ENCODE peak calls at places on chromosome 16, in seven cellular contexts. A is prostate gland, H is stomach, Y is A549, N is K562, P is uterus, W is adrenal gland. U is an unnamed sample.

GRCh38 chr16:80015566-80015965 is 415.0 kb upstream of the MAF start:
- DNase-seq in N (no peak), P (no peak), A (no peak), Y (no peak), W (no peak), H (no peak), U (no peak)

GRCh38 chr16:53435066-53435688 is 906 bp downstream of the RBL2 start:
- DNase-seq in N (peak), P (peak), H (peak), Y (peak), W (peak), A (peak), U (peak)

GRCh38 chr16:80265624-80266306 is 275.0 kb upstream of the DYNLRB2 start:
- DNase-seq in N (no peak), Y (no peak), H (no peak), W (no peak), A (no peak), P (no peak), U (no peak)

GRCh38 chr16:11177578-11178130 is 78.3 kb downstream of the SOCS1 start:
- DNase-seq in W (no peak), P (no peak), Y (no peak), H (no peak), N (no peak), A (no peak), U (no peak)

GRCh38 chr16:84505249-84506156 is 1.0 kb upstream of the MEAK7 start:
- DNase-seq in W (no peak), P (no peak), N (no peak), Y (no peak), A (no peak), H (no peak), U (no peak)

GRCh38 chr16:23504453-23505179 is 5.7 kb downstream of the GGA2 start:
- DNase-seq in H (peak), Y (peak), W (no peak), A (no peak), N (peak), P (peak), U (peak)

GRCh38 chr16:84357191-84357651 is 11.1 kb upstream of the ATP2C2 start:
- DNase-seq in P (no peak), Y (no peak), N (no peak), A (peak), W (no peak), H (no peak), U (peak)

GRCh38 chr16:9138021-9138680 is 46.7 kb downstream of the HAPSTR1 start:
- DNase-seq in P (no peak), A (no peak), Y (no peak), W (no peak), H (no peak), N (no peak), U (no peak)

GRCh38 chr16:72639494-72639893 is 408.4 kb downstream of the ZFHX3 start:
- DNase-seq in A (no peak), W (no peak), P (no peak), Y (no peak), N (no peak), H (no peak), U (no peak)

GRCh38 chr16:85202631-85203461 is 90.6 kb upstream of the CIBAR2 start:
- DNase-seq in A (no peak), W (peak), Y (no peak), P (peak), N (no peak), H (peak), U (no peak)

DNA sequence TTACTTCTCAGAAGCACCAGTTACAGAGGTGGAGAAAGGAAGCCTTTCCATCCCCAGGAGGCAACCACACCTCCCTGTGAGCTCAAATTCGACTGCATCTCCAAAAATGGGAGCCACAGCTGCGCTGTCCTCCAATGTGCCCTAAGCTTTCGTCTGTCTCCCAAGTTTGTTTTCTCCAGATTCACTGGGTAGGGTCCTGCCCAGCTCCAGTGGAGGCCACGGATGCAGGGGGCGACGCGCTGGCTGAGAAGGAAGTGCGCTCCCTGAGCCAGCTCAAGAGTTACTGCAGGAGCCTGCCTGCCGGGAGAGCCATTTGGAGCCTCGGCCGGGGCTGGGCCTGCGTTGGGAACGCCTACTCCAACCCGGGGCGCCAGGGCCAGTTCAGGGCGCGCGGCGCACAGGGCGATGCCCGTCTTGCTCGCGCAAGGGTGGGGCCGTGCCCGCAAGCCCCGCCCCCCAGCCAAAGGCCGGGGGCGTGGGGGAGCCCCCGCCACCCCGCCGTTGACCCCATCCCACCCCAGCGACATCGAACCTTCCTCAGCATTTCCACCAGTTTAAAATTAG is 19.5 kb downstream of the SIAH1 start:
- DNase-seq in H (peak), A (peak), N (peak), Y (peak), W (peak), P (peak), U (peak)
- TF ChIP-seq POLR2A in H (no peak), A (peak), N (peak), Y (peak), W (peak), P (peak), U (peak)

GRCh38 chr16:76535-77272 is 1.3 kb upstream of the MPG start:
- DNase-seq in W (no peak), N (peak), P (peak), Y (peak), H (peak), A (no peak), U (peak)

GRCh38 chr16:77273-77806 is 685 bp upstream of the MPG start:
- DNase-seq in Y (peak), N (peak), W (no peak), A (no peak), H (peak), P (peak), U (no peak)

GRCh38 chr16:77807-78443 is at the start of gene MPG:
- DNase-seq in Y (peak), N (peak), A (peak), W (peak), H (peak), P (peak), U (peak)

GRCh38 chr16:78444-79145 is 570 bp downstream of the MPG start:
- DNase-seq in N (no peak), H (no peak), W (no peak), Y (peak), A (no peak), P (peak), U (peak)

DNA sequence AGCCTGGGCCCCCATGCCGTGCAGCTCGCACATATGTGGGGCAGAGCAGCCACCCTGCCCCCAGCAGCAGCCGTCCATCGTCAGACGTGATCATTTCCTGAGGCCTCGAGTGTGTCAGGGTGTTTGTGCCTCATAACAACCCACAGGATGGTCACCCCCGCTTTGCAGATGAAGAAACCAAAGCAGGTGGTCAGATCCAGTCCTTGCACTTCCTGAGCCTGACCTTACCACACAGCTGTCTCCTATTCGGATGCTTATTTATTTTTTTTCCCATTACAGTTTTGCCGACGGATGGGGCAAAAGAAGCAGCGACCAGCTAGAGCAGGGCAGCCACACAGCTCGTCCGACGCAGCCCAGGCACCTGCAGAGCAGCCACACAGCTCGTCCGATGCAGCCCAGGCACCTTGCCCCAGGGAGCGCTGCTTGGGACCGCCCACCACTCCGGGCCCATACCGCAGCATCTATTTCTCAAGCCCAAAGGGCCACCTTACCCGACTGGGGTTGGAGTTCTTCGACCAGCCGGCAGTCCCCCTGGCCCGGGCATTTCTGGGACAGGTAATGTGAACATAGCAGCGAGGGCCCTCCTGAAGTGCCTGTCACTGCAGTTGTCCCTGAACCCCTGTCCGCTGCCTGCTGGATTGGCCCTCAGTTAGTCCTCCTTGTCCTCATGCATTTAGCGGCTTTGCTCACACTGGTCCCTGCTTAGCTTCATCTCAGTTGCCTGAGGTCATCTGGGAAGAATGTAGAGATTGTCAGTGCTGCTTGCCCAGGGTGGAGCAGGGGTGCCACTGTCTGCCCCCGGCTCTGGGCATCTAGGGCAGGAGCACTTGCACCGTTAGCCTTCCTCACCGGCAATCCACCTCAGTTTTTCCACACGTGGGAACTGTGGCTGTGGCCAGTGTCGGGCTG is 1.4 kb downstream of the MPG start:
- DNase-seq in H (no peak), N (no peak), Y (no peak), P (no peak), W (no peak), A (no peak), U (no peak)
- TF ChIP-seq POLR2A in H (no peak), N (no peak), Y (no peak), P (no peak), W (no peak), A (no peak), U (peak)

GRCh38 chr16:29674188-29674587 is 4.8 kb upstream of the QPRT start:
- DNase-seq in Y (no peak), W (peak), H (no peak), P (peak), N (peak), A (peak), U (no peak)

GRCh38 chr16:29676989-29677388 is 2.0 kb upstream of the QPRT start:
- DNase-seq in Y (no peak), P (no peak), A (no peak), N (no peak), W (no peak), H (no peak), U (no peak)

GRCh38 chr16:29675811-29676643 is 3.0 kb upstream of the QPRT start:
- DNase-seq in H (no peak), W (no peak), P (no peak), Y (peak), A (no peak), N (peak), U (peak)

GRCh38 chr16:29680180-29680598 is 1.2 kb downstream of the QPRT start:
- DNase-seq in W (no peak), Y (no peak), H (no peak), N (no peak), P (no peak), A (no peak), U (no peak)

DNA sequence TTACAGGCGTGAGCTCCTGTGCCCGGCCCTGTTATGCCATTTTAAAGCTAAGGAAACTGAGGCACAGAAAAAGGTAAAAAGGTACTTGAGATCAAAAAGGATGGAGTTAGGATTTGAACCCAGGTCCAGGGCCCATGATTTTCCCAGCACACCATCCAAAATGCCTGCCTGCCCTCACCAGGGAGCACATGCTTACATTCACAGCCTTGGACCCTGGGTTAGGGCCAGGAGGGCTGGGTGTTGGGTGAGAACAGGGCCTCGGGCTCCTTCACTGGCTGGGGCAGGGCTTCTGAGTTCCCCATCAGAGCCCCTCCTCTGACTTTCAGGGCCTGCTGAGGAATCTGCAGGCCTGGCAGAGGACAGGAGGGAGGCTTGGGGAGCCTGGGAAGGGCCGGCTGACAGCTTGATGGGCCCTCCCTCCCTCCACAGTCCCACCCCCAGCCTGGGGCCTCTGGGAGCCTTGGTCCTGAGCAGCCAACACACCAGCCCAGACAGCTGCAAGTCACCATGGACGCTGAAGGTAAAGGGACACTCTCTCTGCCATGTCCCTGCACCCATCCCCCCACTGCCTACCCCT is at the start of gene QPRT:
- DNase-seq in A (no peak), H (no peak), W (peak), Y (no peak), P (peak), N (peak), U (peak)
- TF ChIP-seq POLR2A in A (no peak), H (no peak), W (no peak), Y (no peak), P (no peak), N (peak), U (peak)

DNA sequence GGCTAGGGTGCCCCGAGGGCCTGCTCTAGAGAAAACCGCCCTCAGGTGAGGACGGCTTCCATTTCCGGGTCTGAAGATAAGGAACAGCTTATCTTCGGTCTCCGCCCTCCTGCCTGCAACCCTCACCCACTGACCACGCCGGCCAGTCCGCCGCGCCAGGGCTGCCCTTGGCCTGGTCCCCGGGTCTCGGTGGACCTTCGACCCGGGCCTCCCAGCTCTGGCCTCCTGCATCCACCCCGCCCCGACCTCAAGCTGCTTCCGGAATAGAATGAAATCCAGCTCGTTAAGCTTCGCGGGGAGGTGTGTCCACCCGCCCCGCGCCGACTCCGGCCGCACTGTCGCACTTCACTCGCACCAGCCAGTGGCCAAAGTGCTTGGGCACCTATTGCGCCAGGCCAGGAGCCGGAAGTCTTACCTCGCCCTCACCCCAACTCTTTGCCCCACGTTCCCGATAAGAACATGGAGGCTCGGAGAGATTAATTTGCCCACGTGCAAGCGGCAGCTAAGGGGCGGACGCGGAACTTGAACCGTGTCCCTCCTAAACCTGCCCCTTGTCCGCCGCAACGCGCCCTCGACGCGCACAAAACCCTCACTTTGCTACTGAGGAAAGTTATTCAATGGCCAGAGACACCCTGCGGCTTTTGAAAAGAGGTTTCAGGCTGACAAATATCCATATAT is 742 bp upstream of the MMP15 start:
- DNase-seq in W (no peak), N (peak), H (peak), P (no peak), Y (no peak), A (no peak), U (no peak)
- TF ChIP-seq POLR2A in W (no peak), N (peak), H (no peak), P (no peak), Y (no peak), A (no peak), U (no peak)

GRCh38 chr16:67459066-67459857 is 21.7 kb downstream of the ATP6V0D1 start:
- DNase-seq in W (peak), Y (no peak), H (peak), N (no peak), A (peak), P (peak), U (no peak)
- TF ChIP-seq POLR2A in W (no peak), Y (no peak), H (no peak), N (no peak), A (peak), P (no peak), U (no peak)

GRCh38 chr16:15857779-15858560 is 1.1 kb upstream of the MYH11 start:
- DNase-seq in H (peak), N (no peak), P (peak), A (peak), W (peak), Y (peak), U (peak)
- TF ChIP-seq POLR2A in H (no peak), N (no peak), P (peak), A (no peak), W (no peak), Y (no peak), U (no peak)